ENCODE peak calls at places on chromosomes 6 and 20, in nine cellular contexts. One of them, this sample, is unnamed.

GRCh38 chr6:46888578-46888977 is 33.2 kb downstream of the ADGRF5 start:
- DNase-seq in uterus: no peak
- DNase-seq in neural progenitor cell: no peak
- DNase-seq in body of pancreas: no peak
- DNase-seq in hepatocyte: no peak
- DNase-seq in A673: no peak
- DNase-seq in sigmoid colon: no peak
- DNase-seq in prostate gland: no peak
- DNase-seq in cardiac muscle cell: no peak
- DNase-seq in this sample: no peak

GRCh38 chr6:48597951-48598350 is 487.0 kb upstream of the PTCHD4 start:
- DNase-seq in uterus: no peak
- DNase-seq in sigmoid colon: no peak
- DNase-seq in cardiac muscle cell: peak; percentile 81
- DNase-seq in neural progenitor cell: no peak
- DNase-seq in hepatocyte: peak; percentile 16
- DNase-seq in A673: no peak
- DNase-seq in prostate gland: no peak
- DNase-seq in body of pancreas: no peak
- DNase-seq in this sample: no peak

GRCh38 chr6:149157126-149157525 is 160.4 kb upstream of the TAB2 start:
- DNase-seq in neural progenitor cell: no peak
- DNase-seq in hepatocyte: no peak
- DNase-seq in A673: no peak
- DNase-seq in uterus: no peak
- DNase-seq in prostate gland: no peak
- DNase-seq in sigmoid colon: no peak
- DNase-seq in body of pancreas: no peak
- DNase-seq in cardiac muscle cell: no peak
- DNase-seq in this sample: no peak

GRCh38 chr20:14544688-14545087 is 207.3 kb upstream of the FLRT3 start:
- DNase-seq in hepatocyte: no peak
- DNase-seq in sigmoid colon: no peak
- DNase-seq in body of pancreas: no peak
- DNase-seq in neural progenitor cell: no peak
- DNase-seq in uterus: no peak
- DNase-seq in A673: no peak
- DNase-seq in prostate gland: no peak
- DNase-seq in cardiac muscle cell: no peak
- DNase-seq in this sample: no peak

GRCh38 chr20:57988828-57989227 is 239.6 kb downstream of the ANKRD60 start:
- DNase-seq in uterus: no peak
- DNase-seq in body of pancreas: no peak
- DNase-seq in sigmoid colon: no peak
- DNase-seq in hepatocyte: no peak
- DNase-seq in A673: no peak
- DNase-seq in prostate gland: no peak
- DNase-seq in cardiac muscle cell: no peak
- DNase-seq in neural progenitor cell: no peak
- DNase-seq in this sample: no peak

GRCh38 chr6:44247338-44248302 is 719 bp downstream of the HSP90AB1 start:
- DNase-seq in A673: peak; percentile 65
- DNase-seq in sigmoid colon: peak; percentile 87
- DNase-seq in uterus: peak; percentile 66
- DNase-seq in prostate gland: peak; percentile 62
- DNase-seq in body of pancreas: peak; percentile 81
- DNase-seq in hepatocyte: peak; percentile 81
- DNase-seq in neural progenitor cell: peak; percentile 63
- DNase-seq in cardiac muscle cell: peak; percentile 73
- DNase-seq in this sample: peak; percentile 76

GRCh38 chr20:57594092-57594911 is 25.9 kb downstream of the ZBP1 start:
- DNase-seq in uterus: peak; percentile 41
- DNase-seq in body of pancreas: peak; percentile 59
- DNase-seq in hepatocyte: peak; percentile 69
- DNase-seq in neural progenitor cell: peak; percentile 76
- DNase-seq in A673: peak; percentile 37
- DNase-seq in sigmoid colon: peak; percentile 74
- DNase-seq in prostate gland: no peak
- DNase-seq in cardiac muscle cell: peak; percentile 46
- DNase-seq in this sample: peak; percentile 50

GRCh38 chr6:109512271-109512817 is 29.3 kb upstream of the ZBTB24 start:
- DNase-seq in hepatocyte: no peak
- DNase-seq in prostate gland: no peak
- DNase-seq in neural progenitor cell: no peak
- DNase-seq in body of pancreas: no peak
- DNase-seq in uterus: no peak
- DNase-seq in cardiac muscle cell: peak; percentile 38
- DNase-seq in sigmoid colon: no peak
- DNase-seq in A673: no peak
- DNase-seq in this sample: no peak

GRCh38 chr20:34403908-34404307 is 40.8 kb downstream of the ITCH start:
- DNase-seq in hepatocyte: no peak
- DNase-seq in uterus: no peak
- DNase-seq in sigmoid colon: no peak
- DNase-seq in prostate gland: no peak
- DNase-seq in cardiac muscle cell: no peak
- DNase-seq in body of pancreas: no peak
- DNase-seq in neural progenitor cell: no peak
- DNase-seq in A673: no peak
- DNase-seq in this sample: no peak

GRCh38 chr6:130851026-130851425 is 23.8 kb downstream of the SMLR1 start:
- DNase-seq in neural progenitor cell: no peak
- DNase-seq in A673: no peak
- DNase-seq in sigmoid colon: no peak
- DNase-seq in cardiac muscle cell: no peak
- DNase-seq in uterus: no peak
- DNase-seq in body of pancreas: no peak
- DNase-seq in hepatocyte: no peak
- DNase-seq in prostate gland: no peak
- DNase-seq in this sample: no peak

DNA sequence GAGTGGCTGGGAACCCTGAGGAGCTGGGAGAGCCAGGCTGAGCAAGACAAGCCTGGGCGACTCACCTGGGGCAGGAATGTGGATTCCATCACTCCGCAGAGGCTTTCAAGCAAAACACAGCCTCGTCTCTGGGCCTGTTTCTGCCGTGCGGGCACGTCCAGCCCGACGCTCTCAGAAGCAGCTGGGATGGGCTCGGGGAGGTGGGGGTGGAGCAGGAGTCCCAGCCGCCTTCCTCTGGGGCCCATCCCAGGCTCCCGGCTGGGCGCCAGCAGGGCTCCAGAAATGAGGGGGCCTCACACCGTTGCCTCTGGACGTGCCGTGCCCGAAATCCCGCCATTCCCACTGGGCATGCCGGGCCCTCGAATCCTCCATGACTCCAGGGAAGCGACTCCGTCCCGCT is 8.7 kb upstream of the RPS21 start:
- DNase-seq in prostate gland: peak; percentile 76
- DNase-seq in uterus: no peak
- DNase-seq in neural progenitor cell: no peak
- DNase-seq in hepatocyte: no peak
- DNase-seq in sigmoid colon: no peak
- DNase-seq in body of pancreas: no peak
- DNase-seq in A673: no peak
- DNase-seq in cardiac muscle cell: no peak
- DNase-seq in this sample: peak; percentile 81
- H3K4me1 ChIP-seq in prostate gland: peaks cover 21% of the 10 kb centered on the region
- H3K4me1 ChIP-seq in uterus: peaks cover 12% of the 10 kb centered on the region
- H3K4me1 ChIP-seq in neural progenitor cell: peaks cover 13% of the 10 kb centered on the region
- H3K4me1 ChIP-seq in hepatocyte: peaks cover 51% of the 10 kb centered on the region
- H3K4me1 ChIP-seq in sigmoid colon: peaks cover 57% of the 10 kb centered on the region
- H3K4me1 ChIP-seq in body of pancreas: peaks cover 48% of the 10 kb centered on the region
- H3K4me1 ChIP-seq in A673: peaks cover 9% of the 10 kb centered on the region
- H3K4me1 ChIP-seq in cardiac muscle cell: peaks cover 17% of the 10 kb centered on the region
- H3K4me1 ChIP-seq in this sample: peaks cover 37% of the 10 kb centered on the region

GRCh38 chr20:840858-841567 is 7.5 kb downstream of the FAM110A start:
- DNase-seq in prostate gland: peak; percentile 79
- DNase-seq in uterus: no peak
- DNase-seq in hepatocyte: peak; percentile 65
- DNase-seq in A673: no peak
- DNase-seq in sigmoid colon: no peak
- DNase-seq in body of pancreas: peak; percentile 65
- DNase-seq in cardiac muscle cell: no peak
- DNase-seq in neural progenitor cell: peak; percentile 30
- DNase-seq in this sample: peak; percentile 71
- H3K4me1 ChIP-seq in prostate gland: peaks cover 14% of the 10 kb centered on the region
- H3K4me1 ChIP-seq in uterus: peaks cover 14% of the 10 kb centered on the region
- H3K4me1 ChIP-seq in hepatocyte: no peaks in the 10 kb centered on the region
- H3K4me1 ChIP-seq in A673: peaks cover 18% of the 10 kb centered on the region
- H3K4me1 ChIP-seq in sigmoid colon: peaks cover 24% of the 10 kb centered on the region
- H3K4me1 ChIP-seq in body of pancreas: peaks cover 29% of the 10 kb centered on the region
- H3K4me1 ChIP-seq in cardiac muscle cell: peaks cover 26% of the 10 kb centered on the region
- H3K4me1 ChIP-seq in neural progenitor cell: peaks cover 3% of the 10 kb centered on the region
- H3K4me1 ChIP-seq in this sample: peaks cover 23% of the 10 kb centered on the region

GRCh38 chr6:11212625-11213024 is 19.8 kb downstream of the NEDD9 start:
- DNase-seq in neural progenitor cell: no peak
- DNase-seq in sigmoid colon: peak; percentile 83
- DNase-seq in uterus: peak; percentile 69
- DNase-seq in hepatocyte: no peak
- DNase-seq in body of pancreas: no peak
- DNase-seq in prostate gland: no peak
- DNase-seq in A673: peak; percentile 31
- DNase-seq in cardiac muscle cell: peak; percentile 87
- DNase-seq in this sample: no peak
- H3K4me1 ChIP-seq in neural progenitor cell: peaks cover 40% of the 10 kb centered on the region
- H3K4me1 ChIP-seq in sigmoid colon: peaks cover 86% of the 10 kb centered on the region
- H3K4me1 ChIP-seq in uterus: peaks cover 4% of the 10 kb centered on the region
- H3K4me1 ChIP-seq in hepatocyte: peaks cover 25% of the 10 kb centered on the region
- H3K4me1 ChIP-seq in body of pancreas: peaks cover 62% of the 10 kb centered on the region
- H3K4me1 ChIP-seq in prostate gland: peaks cover 12% of the 10 kb centered on the region
- H3K4me1 ChIP-seq in A673: peaks cover 56% of the 10 kb centered on the region
- H3K4me1 ChIP-seq in cardiac muscle cell: peaks cover 52% of the 10 kb centered on the region
- H3K4me1 ChIP-seq in this sample: peaks cover 48% of the 10 kb centered on the region

GRCh38 chr6:14280006-14280510 is 162.5 kb downstream of the CD83 start:
- DNase-seq in A673: no peak
- DNase-seq in sigmoid colon: no peak
- DNase-seq in uterus: no peak
- DNase-seq in prostate gland: no peak
- DNase-seq in cardiac muscle cell: no peak
- DNase-seq in body of pancreas: no peak
- DNase-seq in hepatocyte: no peak
- DNase-seq in neural progenitor cell: no peak
- DNase-seq in this sample: no peak
- H3K4me1 ChIP-seq in A673: peaks cover 16% of the 10 kb centered on the region
- H3K4me1 ChIP-seq in sigmoid colon: peaks cover 15% of the 10 kb centered on the region
- H3K4me1 ChIP-seq in uterus: peaks cover 11% of the 10 kb centered on the region
- H3K4me1 ChIP-seq in prostate gland: peaks cover 6% of the 10 kb centered on the region
- H3K4me1 ChIP-seq in cardiac muscle cell: peaks cover 5% of the 10 kb centered on the region
- H3K4me1 ChIP-seq in body of pancreas: no peaks in the 10 kb centered on the region
- H3K4me1 ChIP-seq in hepatocyte: no peaks in the 10 kb centered on the region
- H3K4me1 ChIP-seq in neural progenitor cell: peaks cover 15% of the 10 kb centered on the region
- H3K4me1 ChIP-seq in this sample: peaks cover 19% of the 10 kb centered on the region

DNA sequence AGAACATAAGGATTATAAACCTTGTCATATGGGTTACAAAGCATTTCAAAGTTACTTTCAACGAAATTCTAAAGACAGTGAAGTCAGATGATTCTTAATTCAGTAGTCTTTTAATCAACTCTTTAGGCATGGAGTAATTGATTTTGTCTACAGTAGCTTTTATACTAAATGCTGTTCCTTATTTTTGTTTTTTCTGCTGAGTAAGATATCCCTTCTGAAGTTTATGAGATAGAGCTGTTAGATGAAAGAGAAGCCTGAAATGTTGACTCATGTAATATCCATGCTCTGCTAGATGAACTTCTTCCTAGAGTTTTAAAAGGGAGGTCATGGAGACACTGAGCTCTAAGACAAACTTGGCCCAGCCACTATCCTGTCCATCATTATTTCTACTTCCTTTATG is 550.2 kb downstream of the UTRN start:
- DNase-seq in cardiac muscle cell: no peak
- DNase-seq in prostate gland: no peak
- DNase-seq in body of pancreas: no peak
- DNase-seq in uterus: no peak
- DNase-seq in hepatocyte: no peak
- DNase-seq in sigmoid colon: no peak
- DNase-seq in A673: no peak
- DNase-seq in neural progenitor cell: no peak
- DNase-seq in this sample: no peak
- H3K4me1 ChIP-seq in cardiac muscle cell: no peaks in the 10 kb centered on the region
- H3K4me1 ChIP-seq in prostate gland: no peaks in the 10 kb centered on the region
- H3K4me1 ChIP-seq in body of pancreas: no peaks in the 10 kb centered on the region
- H3K4me1 ChIP-seq in uterus: no peaks in the 10 kb centered on the region
- H3K4me1 ChIP-seq in hepatocyte: no peaks in the 10 kb centered on the region
- H3K4me1 ChIP-seq in sigmoid colon: no peaks in the 10 kb centered on the region
- H3K4me1 ChIP-seq in A673: no peaks in the 10 kb centered on the region
- H3K4me1 ChIP-seq in neural progenitor cell: peaks cover under 1% of the 10 kb centered on the region
- H3K4me1 ChIP-seq in this sample: no peaks in the 10 kb centered on the region

DNA sequence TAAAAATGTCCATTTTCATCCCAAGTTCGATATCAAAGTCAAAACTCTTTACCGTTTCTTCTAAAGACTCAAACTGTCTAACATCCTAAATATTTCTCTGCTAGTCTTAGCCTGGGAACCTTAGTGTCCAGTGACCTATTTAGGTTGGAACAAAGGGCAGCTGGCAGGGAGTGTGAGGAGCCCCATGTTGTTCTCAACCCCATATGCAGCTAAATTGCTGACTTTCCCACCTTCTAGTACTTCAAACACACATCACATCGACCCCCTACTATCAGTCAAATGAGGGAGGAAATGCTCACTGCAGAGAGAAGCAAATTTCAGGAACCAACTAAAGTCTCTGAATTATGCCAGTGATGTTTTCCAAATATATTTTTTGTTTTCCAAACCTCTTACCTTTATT is 192.6 kb upstream of the RAB32 start:
- DNase-seq in A673: no peak
- DNase-seq in hepatocyte: no peak
- DNase-seq in cardiac muscle cell: no peak
- DNase-seq in prostate gland: no peak
- DNase-seq in uterus: no peak
- DNase-seq in body of pancreas: no peak
- DNase-seq in sigmoid colon: no peak
- DNase-seq in neural progenitor cell: no peak
- DNase-seq in this sample: no peak
- H3K4me1 ChIP-seq in A673: no peaks in the 10 kb centered on the region
- H3K4me1 ChIP-seq in hepatocyte: no peaks in the 10 kb centered on the region
- H3K4me1 ChIP-seq in cardiac muscle cell: no peaks in the 10 kb centered on the region
- H3K4me1 ChIP-seq in prostate gland: no peaks in the 10 kb centered on the region
- H3K4me1 ChIP-seq in uterus: no peaks in the 10 kb centered on the region
- H3K4me1 ChIP-seq in body of pancreas: no peaks in the 10 kb centered on the region
- H3K4me1 ChIP-seq in sigmoid colon: no peaks in the 10 kb centered on the region
- H3K4me1 ChIP-seq in neural progenitor cell: peaks cover 16% of the 10 kb centered on the region
- H3K4me1 ChIP-seq in this sample: no peaks in the 10 kb centered on the region

DNA sequence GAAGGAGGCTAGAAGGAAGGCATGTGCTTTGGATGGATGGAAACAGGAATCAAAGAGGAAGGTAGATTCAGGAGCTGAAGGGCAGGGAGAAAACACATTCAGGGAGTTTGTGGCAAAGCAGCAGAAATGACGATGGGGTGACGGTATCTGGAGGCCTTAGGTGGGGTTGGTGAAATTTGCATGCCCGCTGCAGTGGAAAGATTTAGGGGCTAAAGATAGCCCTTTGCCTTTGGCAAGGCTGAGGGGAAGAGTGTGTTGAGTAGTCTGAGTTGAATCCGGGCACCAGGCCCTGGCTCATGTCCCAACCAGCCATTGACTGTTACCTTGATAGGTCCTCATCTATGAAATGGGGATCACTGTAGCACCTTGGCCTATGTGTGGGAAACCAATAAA is 1.3 kb downstream of the GZF1 start:
- DNase-seq in cardiac muscle cell: no peak
- DNase-seq in A673: no peak
- DNase-seq in body of pancreas: no peak
- DNase-seq in hepatocyte: no peak
- DNase-seq in neural progenitor cell: no peak
- DNase-seq in prostate gland: no peak
- DNase-seq in uterus: no peak
- DNase-seq in sigmoid colon: no peak
- DNase-seq in this sample: peak; percentile 40
- H3K4me1 ChIP-seq in cardiac muscle cell: peaks cover 41% of the 10 kb centered on the region
- H3K4me1 ChIP-seq in A673: peaks cover 14% of the 10 kb centered on the region
- H3K4me1 ChIP-seq in body of pancreas: peaks cover 70% of the 10 kb centered on the region
- H3K4me1 ChIP-seq in hepatocyte: peaks cover 24% of the 10 kb centered on the region
- H3K4me1 ChIP-seq in neural progenitor cell: peaks cover 19% of the 10 kb centered on the region
- H3K4me1 ChIP-seq in prostate gland: peaks cover 8% of the 10 kb centered on the region
- H3K4me1 ChIP-seq in uterus: peaks cover 13% of the 10 kb centered on the region
- H3K4me1 ChIP-seq in sigmoid colon: peaks cover 52% of the 10 kb centered on the region
- H3K4me1 ChIP-seq in this sample: peaks cover 35% of the 10 kb centered on the region

GRCh38 chr20:35641743-35642142 is 23.0 kb downstream of the CPNE1 start:
- DNase-seq in hepatocyte: no peak
- DNase-seq in body of pancreas: no peak
- DNase-seq in neural progenitor cell: no peak
- DNase-seq in cardiac muscle cell: no peak
- DNase-seq in A673: no peak
- DNase-seq in uterus: no peak
- DNase-seq in sigmoid colon: no peak
- DNase-seq in prostate gland: no peak
- DNase-seq in this sample: no peak
- H3K4me1 ChIP-seq in hepatocyte: no peaks in the 10 kb centered on the region
- H3K4me1 ChIP-seq in body of pancreas: no peaks in the 10 kb centered on the region
- H3K4me1 ChIP-seq in neural progenitor cell: peaks cover 8% of the 10 kb centered on the region
- H3K4me1 ChIP-seq in cardiac muscle cell: peaks cover 5% of the 10 kb centered on the region
- H3K4me1 ChIP-seq in A673: peaks cover 7% of the 10 kb centered on the region
- H3K4me1 ChIP-seq in uterus: no peaks in the 10 kb centered on the region
- H3K4me1 ChIP-seq in sigmoid colon: peaks cover 11% of the 10 kb centered on the region
- H3K4me1 ChIP-seq in prostate gland: no peaks in the 10 kb centered on the region
- H3K4me1 ChIP-seq in this sample: no peaks in the 10 kb centered on the region